ENCODE peak calls at places on chromosomes 6 and 20, in seven cellular contexts. J is WERI-Rb-1, F is pancreas, A is transverse colon, G is mammary epithelial cell, E is body of pancreas, K is fibroblast of lung. X is an unnamed sample.

GRCh38 chr20:1391640-1392442 is 1.0 kb downstream of the FKBP1A start:
- DNase-seq in J (no peak), F (no peak), A (no peak), G (peak), E (no peak), K (peak), X (no peak)

GRCh38 chr6:73152998-73153757 is 72.1 kb downstream of the KHDC1L start:
- DNase-seq in J (no peak), F (no peak), A (no peak), G (peak), E (no peak), K (peak), X (no peak)

GRCh38 chr20:58718121-58718563 is 25.5 kb downstream of the NPEPL1 start:
- DNase-seq in J (no peak), F (peak), A (peak), G (no peak), E (peak), K (no peak), X (no peak)

GRCh38 chr6:147382945-147383554 is 125.4 kb upstream of the SAMD5 start:
- DNase-seq in J (no peak), F (no peak), A (no peak), G (peak), E (no peak), K (peak), X (no peak)

GRCh38 chr6:144104898-144105487 is 9.6 kb upstream of the SF3B5 start:
- DNase-seq in J (peak), F (no peak), A (no peak), G (peak), E (no peak), K (peak), X (no peak)

GRCh38 chr6:32318501-32318900 is 53.2 kb downstream of the TSBP1 start:
- DNase-seq in J (no peak), F (no peak), A (no peak), G (no peak), E (no peak), K (no peak), X (no peak)

GRCh38 chr6:5286780-5287179 is 25.5 kb downstream of the FARS2 start:
- DNase-seq in J (no peak), F (no peak), A (no peak), G (no peak), E (no peak), K (no peak), X (no peak)

GRCh38 chr6:40389176-40389767 is 197.9 kb downstream of the LRFN2 start:
- DNase-seq in J (peak), F (no peak), A (no peak), G (no peak), E (no peak), K (no peak), X (no peak)

GRCh38 chr20:17690144-17690543 is 8.1 kb upstream of the RRBP1 start:
- DNase-seq in J (no peak), F (no peak), A (no peak), G (no peak), E (no peak), K (no peak), X (no peak)

GRCh38 chr20:25054995-25055629 is 2.8 kb downstream of the ACSS1 start:
- DNase-seq in J (no peak), F (peak), A (peak), G (no peak), E (peak), K (peak), X (no peak)

GRCh38 chr6:143443096-143443495 is 7.4 kb downstream of the ADAT2 start:
- DNase-seq in J (no peak), F (no peak), A (no peak), G (no peak), E (no peak), K (no peak), X (no peak)

GRCh38 chr6:90204327-90204726 is 92.3 kb downstream of the BACH2 start:
- DNase-seq in J (no peak), F (no peak), A (no peak), G (peak), E (no peak), K (peak), X (no peak)

GRCh38 chr6:11188161-11188915 is 44.1 kb downstream of the NEDD9 start:
- DNase-seq in J (no peak), F (no peak), A (no peak), G (peak), E (no peak), K (no peak), X (no peak)
- H3K4me3 ChIP-seq in J (no peak), F (no peak), A (no peak), G (no peak), E (no peak), K (no peak), X (no peak)

DNA sequence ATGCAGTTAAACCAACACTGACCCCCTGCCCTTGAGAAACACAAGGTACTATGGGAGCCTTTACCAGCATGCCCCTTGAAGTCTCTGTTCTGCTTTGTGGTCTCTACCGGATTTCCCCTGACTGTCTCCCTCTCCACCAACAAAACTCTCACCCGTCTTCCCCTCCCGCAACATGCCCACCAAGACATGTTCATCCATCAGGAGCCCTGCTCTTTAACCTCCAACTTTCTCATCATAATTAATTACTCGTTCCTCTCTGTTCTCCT is 1.1 kb downstream of the ZNF165 start:
- DNase-seq in J (no peak), F (no peak), A (peak), G (no peak), E (no peak), K (peak), X (no peak)
- TF ChIP-seq CTCF in J (no peak), F (no peak), A (no peak), G (no peak), E (no peak), K (no peak), X (no peak)

GRCh38 chr6:26186652-26187051 is 99.4 kb downstream of the HFE start:
- DNase-seq in J (no peak), F (no peak), A (no peak), G (no peak), E (no peak), K (no peak), X (no peak)
- H3K4me3 ChIP-seq in J (no peak), F (no peak), A (no peak), G (no peak), E (no peak), K (no peak), X (no peak)

GRCh38 chr20:57708694-57709673 is 831 bp downstream of the PMEPA1 start:
- DNase-seq in J (no peak), F (peak), A (no peak), G (no peak), E (peak), K (no peak), X (no peak)

GRCh38 chr20:57711311-57711712 is 1.5 kb upstream of the PMEPA1 start:
- DNase-seq in J (no peak), F (no peak), A (no peak), G (no peak), E (no peak), K (no peak), X (no peak)

GRCh38 chr20:57711826-57712225 is 2.0 kb upstream of the PMEPA1 start:
- DNase-seq in J (no peak), F (no peak), A (no peak), G (no peak), E (no peak), K (no peak), X (no peak)

GRCh38 chr20:57710841-57711240 is 1.0 kb upstream of the PMEPA1 start:
- DNase-seq in J (no peak), F (no peak), A (no peak), G (no peak), E (no peak), K (no peak), X (no peak)

DNA sequence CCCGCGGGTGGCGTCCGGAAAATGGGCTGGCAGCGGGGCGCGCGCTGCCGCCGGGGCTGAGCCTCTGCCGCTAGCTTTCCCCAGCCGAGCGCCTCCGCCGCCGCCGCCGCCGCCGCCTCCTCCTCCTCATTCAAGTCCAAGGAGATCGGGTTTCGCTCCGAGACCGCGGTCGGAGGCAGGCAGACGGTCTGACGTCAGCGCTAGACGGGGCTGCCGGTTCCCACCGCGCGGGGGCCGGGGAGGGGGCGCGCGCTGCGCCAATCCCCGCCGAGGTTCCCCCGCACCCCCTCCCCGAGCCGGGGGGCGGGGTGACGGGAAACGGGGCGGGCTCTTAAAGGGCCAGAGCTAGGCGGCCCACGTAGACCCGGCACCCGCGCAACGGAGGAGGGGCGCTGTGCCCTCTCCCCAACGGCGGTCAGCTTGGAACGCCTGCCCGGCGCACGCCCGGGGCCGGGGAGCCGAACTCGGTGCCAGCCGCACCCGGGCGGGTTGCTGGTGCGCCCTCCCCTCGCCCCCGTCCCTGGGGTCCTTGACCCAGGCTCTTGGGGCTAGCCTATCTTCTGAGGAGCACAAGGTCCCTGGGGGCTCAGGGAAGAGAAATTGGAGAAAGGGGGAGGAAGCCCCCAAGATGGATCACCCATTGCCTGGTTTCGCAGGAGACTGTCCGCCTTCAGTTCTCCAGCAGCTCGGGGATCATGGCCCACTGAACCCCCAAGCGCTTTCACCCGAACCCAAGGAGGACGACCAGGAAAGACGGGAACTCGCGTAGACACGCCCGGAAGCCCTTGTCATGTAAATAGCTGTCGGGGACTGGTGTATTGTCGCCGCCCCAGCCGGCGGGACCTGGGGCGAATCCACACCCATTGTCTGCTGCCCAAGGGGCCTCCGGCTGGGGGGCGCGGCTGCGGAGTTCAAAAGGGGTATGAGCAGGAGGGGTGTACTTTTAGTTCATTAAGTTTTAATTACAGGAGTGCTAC is at the start of gene PMEPA1:
- DNase-seq in J (peak), F (peak), A (peak), G (peak), E (peak), K (peak), X (no peak)
- TF ChIP-seq CTCF in J (no peak), F (no peak), A (no peak), G (no peak), E (peak), K (no peak), X (no peak)

GRCh38 chr20:36092424-36093024 is 62.0 kb upstream of the EPB41L1 start:
- DNase-seq in J (peak), F (peak), A (peak), G (no peak), E (peak), K (peak), X (no peak)
- H3K4me3 ChIP-seq in J (peak), F (peak), A (peak), G (peak), E (peak), K (peak), X (peak)

GRCh38 chr6:22349528-22349927 is 52.7 kb upstream of the PRL start:
- DNase-seq in J (no peak), F (no peak), A (no peak), G (no peak), E (no peak), K (peak), X (no peak)

GRCh38 chr6:22349051-22349450 is 52.2 kb upstream of the PRL start:
- DNase-seq in J (no peak), F (no peak), A (no peak), G (no peak), E (no peak), K (peak), X (no peak)

GRCh38 chr6:22353036-22353560 is 56.3 kb upstream of the PRL start:
- DNase-seq in J (no peak), F (no peak), A (no peak), G (no peak), E (no peak), K (no peak), X (no peak)

GRCh38 chr6:22350109-22350508 is 53.3 kb upstream of the PRL start:
- DNase-seq in J (no peak), F (no peak), A (no peak), G (no peak), E (no peak), K (no peak), X (no peak)
- TF ChIP-seq CTCF in J (no peak), F (no peak), A (no peak), G (no peak), E (no peak), K (no peak), X (no peak)

GRCh38 chr6:158026054-158026900 is 44.6 kb downstream of the SYNJ2 start:
- DNase-seq in J (no peak), F (peak), A (peak), G (peak), E (peak), K (peak), X (peak)
- H3K4me3 ChIP-seq in J (no peak), F (no peak), A (no peak), G (no peak), E (no peak), K (peak), X (no peak)

X was measured in kidney epithelial cell.